ENCODE peak calls at places on chromosomes 16 and 17, in ten cellular contexts. R is HCT116, N is suprapubic skin, K is spleen, L is GM12878, S is K562, Z is endothelial cell of umbilical vein, Q is breast epithelium, Y is stomach, C is sigmoid colon. G is an unnamed sample.

GRCh38 chr17:50148226-50149098 is 2.0 kb downstream of the PPP1R9B start:
- DNase-seq in R (no peak), N (no peak), K (peak; percentile 95), L (peak; percentile 81), S (peak; percentile 57), Z (no peak), Q (peak; percentile 71), Y (peak; percentile 62), C (no peak), G (peak; percentile 72)

GRCh38 chr17:42403150-42403549 is 14.9 kb upstream of the STAT3 start:
- DNase-seq in R (no peak), N (no peak), K (no peak), L (no peak), S (peak; percentile 64), Z (no peak), Q (no peak), Y (peak; percentile 28), C (no peak), G (no peak)

GRCh38 chr17:17840751-17841591 is 4.2 kb upstream of the SREBF1 start:
- DNase-seq in R (no peak), N (no peak), K (no peak), L (no peak), S (peak; percentile 59), Z (peak; percentile 21), Q (no peak), Y (no peak), C (no peak), G (no peak)

GRCh38 chr16:35559911-35560636 is 2100.7 kb downstream of the TP53TG3F start:
- DNase-seq in R (no peak), N (no peak), K (no peak), L (no peak), S (no peak), Z (no peak), Q (no peak), Y (no peak), C (no peak), G (no peak)

GRCh38 chr16:11586375-11586855 is 304 bp downstream of the LITAF start:
- DNase-seq in R (no peak), N (no peak), K (no peak), L (no peak), S (no peak), Z (no peak), Q (no peak), Y (no peak), C (no peak), G (no peak)

GRCh38 chr17:15271731-15272130 is 6.6 kb upstream of the PMP22 start:
- DNase-seq in R (no peak), N (no peak), K (no peak), L (no peak), S (no peak), Z (no peak), Q (no peak), Y (no peak), C (no peak), G (no peak)

GRCh38 chr16:56793504-56793903 is 63.6 kb downstream of the NUP93 start:
- DNase-seq in R (no peak), N (no peak), K (no peak), L (no peak), S (peak; percentile 11), Z (peak; percentile 60), Q (no peak), Y (no peak), C (no peak), G (no peak)

GRCh38 chr16:80804061-80804450 is 342 bp downstream of the CDYL2 start:
- DNase-seq in R (no peak), N (no peak), K (peak; percentile 87), L (no peak), S (no peak), Z (peak; percentile 51), Q (no peak), Y (no peak), C (no peak), G (peak; percentile 43)

GRCh38 chr16:19972111-19972510 is 87.5 kb upstream of the GPRC5B start:
- DNase-seq in R (no peak), N (no peak), K (no peak), L (no peak), S (no peak), Z (no peak), Q (no peak), Y (no peak), C (no peak), G (no peak)

GRCh38 chr16:84610385-84610784 is 7.5 kb downstream of the COTL1 start:
- DNase-seq in R (no peak), N (no peak), K (no peak), L (no peak), S (no peak), Z (no peak), Q (no peak), Y (no peak), C (no peak), G (no peak)

GRCh38 chr17:6126768-6127167 is 56.6 kb downstream of the WSCD1 start:
- DNase-seq in R (no peak), N (no peak), K (no peak), L (no peak), S (no peak), Z (no peak), Q (no peak), Y (no peak), C (no peak), G (no peak)

GRCh38 chr17:78722101-78722761 is 59.8 kb downstream of the CYTH1 start:
- DNase-seq in R (no peak), N (no peak), K (peak; percentile 86), L (no peak), S (no peak), Z (no peak), Q (no peak), Y (no peak), C (peak; percentile 77), G (no peak)

GRCh38 chr17:74992223-74992622 is 4.8 kb downstream of the CDR2L start:
- DNase-seq in R (no peak), N (no peak), K (no peak), L (no peak), S (no peak), Z (no peak), Q (no peak), Y (no peak), C (no peak), G (no peak)

GRCh38 chr16:11359370-11359769 is 14.1 kb downstream of the RMI2 start:
- DNase-seq in R (peak; percentile 12), N (peak; percentile 74), K (peak; percentile 41), L (no peak), S (no peak), Z (no peak), Q (peak; percentile 82), Y (no peak), C (no peak), G (no peak)

GRCh38 chr16:11793840-11794239 is 3.2 kb downstream of the ZC3H7A start:
- DNase-seq in R (no peak), N (peak; percentile 26), K (no peak), L (no peak), S (peak; percentile 73), Z (no peak), Q (no peak), Y (no peak), C (no peak), G (no peak)

DNA sequence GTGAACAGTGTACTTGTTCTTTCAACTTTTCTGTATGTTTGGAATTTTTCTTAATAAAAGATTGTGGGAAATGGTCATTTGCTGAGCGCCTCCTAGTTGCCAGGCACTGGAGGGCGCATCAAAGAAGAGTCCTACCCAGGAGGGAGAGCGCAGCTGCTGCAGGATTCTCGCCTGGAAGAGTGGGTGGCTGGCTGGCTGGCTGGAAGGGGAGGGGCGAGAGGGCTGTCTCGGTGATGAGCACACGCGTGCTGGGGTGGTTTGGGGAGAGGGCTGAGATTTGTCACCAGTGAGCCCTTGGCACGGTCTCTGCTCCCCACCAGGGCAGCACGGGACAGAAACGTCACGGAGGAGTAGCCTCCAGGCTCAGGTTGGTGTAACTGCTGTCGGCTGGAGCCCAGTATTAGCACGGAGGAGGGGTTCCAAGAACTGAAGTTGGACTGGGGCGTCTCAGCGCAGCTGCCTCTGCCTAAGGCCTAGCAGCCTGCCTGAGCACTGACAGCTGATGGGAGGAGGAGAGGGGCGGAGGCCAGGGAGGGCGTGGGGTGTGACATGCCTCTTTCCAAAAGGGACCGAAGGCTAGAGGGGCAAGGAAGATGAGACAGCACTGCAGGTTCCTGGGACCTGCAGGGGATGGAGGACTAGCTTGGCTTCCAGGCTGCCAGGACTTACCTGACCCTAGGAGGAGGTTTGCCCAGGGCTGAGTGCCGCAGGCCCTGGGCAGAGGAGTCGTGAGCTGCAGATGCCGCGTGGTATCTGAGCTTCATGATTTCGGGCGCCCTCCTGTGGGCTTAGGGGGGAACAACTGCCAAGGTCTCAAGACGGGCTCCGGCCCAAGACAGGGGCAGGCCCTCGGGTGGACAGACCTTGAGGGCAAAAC is 5.7 kb downstream of the LDHD start:
- DNase-seq in R (peak; percentile 80), N (peak; percentile 93), K (peak; percentile 94), L (peak; percentile 62), S (peak; percentile 93), Z (peak; percentile 85), Q (peak; percentile 88), Y (peak; percentile 94), C (peak; percentile 96), G (peak; percentile 90)
- TF ChIP-seq POLR2AphosphoS5 in R (peak; percentile 50), N (no peak), K (peak; percentile 48), L (no peak), S (no peak), Z (no peak), Q (no peak), Y (peak; percentile 86), C (peak; percentile 24), G (no peak)

GRCh38 chr16:29876186-29876577 is 13.2 kb upstream of the CDIPT start:
- DNase-seq in R (no peak), N (no peak), K (no peak), L (no peak), S (peak; percentile 66), Z (no peak), Q (no peak), Y (no peak), C (no peak), G (no peak)
- TF ChIP-seq POLR2A in R (no peak), N (no peak), K (no peak), L (no peak), S (no peak), Z (no peak), Q (no peak), Y (no peak), C (no peak), G (no peak)

GRCh38 chr16:13041180-13041579 is 139.8 kb downstream of the SHISA9 start:
- DNase-seq in R (no peak), N (no peak), K (no peak), L (no peak), S (no peak), Z (no peak), Q (no peak), Y (no peak), C (no peak), G (no peak)
- TF ChIP-seq POLR2AphosphoS5 in R (no peak), N (no peak), K (no peak), L (no peak), S (no peak), Z (no peak), Q (no peak), Y (no peak), C (no peak), G (no peak)

DNA sequence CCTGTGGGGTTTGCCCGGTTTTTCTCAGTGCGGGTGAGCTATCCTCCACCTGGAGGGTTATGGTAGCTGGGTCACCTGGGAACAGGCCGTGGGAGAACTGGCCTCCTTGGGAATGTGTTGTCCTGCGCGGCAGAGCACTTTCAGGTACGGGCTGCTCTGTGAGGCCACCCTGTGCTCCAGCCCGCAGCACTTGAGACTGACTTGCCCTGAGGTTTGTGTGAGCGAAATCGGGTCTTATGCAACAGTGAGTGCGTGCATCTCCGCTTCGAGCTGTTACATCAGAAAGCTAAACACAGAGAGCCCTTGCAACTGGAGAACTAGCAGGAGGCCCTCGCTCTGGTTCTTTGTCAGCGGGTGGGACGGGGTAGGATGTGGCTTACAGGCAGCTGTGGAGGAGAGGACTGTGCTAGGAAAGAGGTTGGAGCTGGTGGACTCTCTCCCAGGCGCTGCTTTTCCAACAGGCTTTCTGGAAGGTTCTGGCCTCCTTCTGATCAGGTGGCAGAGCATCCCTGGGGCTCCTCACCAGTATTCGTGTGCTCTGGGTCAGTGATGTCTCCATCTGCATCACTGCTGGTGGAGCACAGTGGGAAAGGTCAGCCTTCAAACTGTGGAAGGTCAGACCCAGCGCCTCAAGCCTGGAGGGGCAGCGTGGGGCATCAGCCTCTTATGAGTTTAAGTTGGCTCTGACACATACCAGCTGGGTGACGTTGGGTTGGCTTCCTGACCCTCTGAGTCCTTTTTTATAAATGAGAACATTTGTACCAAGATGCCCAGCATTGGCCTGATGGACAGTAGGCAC is 76.2 kb downstream of the KSR1 start:
- DNase-seq in R (no peak), N (no peak), K (peak; percentile 88), L (no peak), S (no peak), Z (no peak), Q (no peak), Y (peak; percentile 45), C (peak; percentile 77), G (no peak)
- TF ChIP-seq POLR2A in R (no peak), N (no peak), K (no peak), L (no peak), S (no peak), Z (no peak), Q (no peak), Y (no peak), C (no peak), G (no peak)

G was measured in GM12891.